ENCODE peak calls at places on chromosomes 1 and 21, in four cellular contexts. M is stimulated activated CD4-positive, alpha-beta T cell treated with anti-CD3 and anti-CD28 coated beads, Interleukin-15, amount 100 ng/mL, for 1 hour; H is anterior cingulate cortex; D is activated naive CD4-positive, alpha-beta T cell treated with anti-CD3 and anti-CD28 coated beads, Interleukin-2, amount 50 U/mL, for 16 hours. J is an unnamed sample.

GRCh38 chr1:54328117-54328636 is 78.0 kb downstream of the SSBP3 start:
- DNase-seq in M (no peak), H (no peak), D (no peak), J (no peak)

GRCh38 chr21:43864806-43865470 is at the start of gene AGPAT3:
- DNase-seq in M (no peak), H (no peak), D (peak; percentile 52), J (no peak)

GRCh38 chr1:182633657-182634281 is 29.6 kb upstream of the RGS16 start:
- DNase-seq in M (no peak), H (no peak), D (no peak), J (no peak)

GRCh38 chr21:45306832-45307571 is 19.3 kb upstream of the POFUT2 start:
- DNase-seq in M (no peak), H (peak; percentile 96), D (peak; percentile 8), J (no peak)

GRCh38 chr1:229859026-229859425 is 208.0 kb upstream of the GALNT2 start:
- DNase-seq in M (no peak), H (peak; percentile 34), D (no peak), J (no peak)

GRCh38 chr1:44454704-44455103 is 49.6 kb downstream of the RNF220 start:
- DNase-seq in M (no peak), H (no peak), D (no peak), J (no peak)

GRCh38 chr1:19639999-19640362 is 4.1 kb upstream of the NBL1 start:
- DNase-seq in M (no peak), H (no peak), D (no peak), J (no peak)

GRCh38 chr1:59316497-59317128 is 19.7 kb downstream of the FGGY start:
- DNase-seq in M (no peak), H (no peak), D (no peak), J (no peak)

GRCh38 chr1:1122078-1122811 is 6.4 kb upstream of the C1orf159 start:
- DNase-seq in M (peak; percentile 80), H (peak; percentile 63), D (peak; percentile 87), J (peak; percentile 86)

GRCh38 chr1:36771678-36772284 is 262.5 kb downstream of the GRIK3 start:
- DNase-seq in M (no peak), H (no peak), D (no peak), J (no peak)

GRCh38 chr1:33096358-33097005 is 15.5 kb downstream of the AZIN2 start:
- DNase-seq in M (no peak), H (no peak), D (no peak), J (no peak)

GRCh38 chr1:59057211-59057694 is 239.6 kb upstream of the FGGY start:
- DNase-seq in M (no peak), H (no peak), D (no peak), J (peak; percentile 62)

GRCh38 chr1:64038965-64039926 is 164.2 kb upstream of the UBE2U start:
- DNase-seq in M (no peak), H (peak; percentile 53), D (no peak), J (peak; percentile 47)

GRCh38 chr1:37719572-37720195 is 27.4 kb downstream of the CDCA8 start:
- DNase-seq in M (no peak), H (no peak), D (no peak), J (no peak)

GRCh38 chr1:101002551-101002950 is 23.0 kb downstream of the DPH5 start:
- DNase-seq in M (no peak), H (no peak), D (no peak), J (no peak)

GRCh38 chr1:5889462-5889861 is 102.8 kb downstream of the NPHP4 start:
- DNase-seq in M (no peak), H (no peak), D (no peak), J (no peak)

GRCh38 chr1:199161766-199162303 is 523.0 kb downstream of the PTPRC start:
- DNase-seq in M (no peak), H (no peak), D (no peak), J (no peak)

GRCh38 chr21:45158491-45159423 is 84.4 kb downstream of the ADARB1 start:
- DNase-seq in M (no peak), H (no peak), D (no peak), J (no peak)

GRCh38 chr1:11878891-11879190 is 20.1 kb upstream of the NPPB start:
- DNase-seq in M (no peak), H (no peak), D (no peak), J (no peak)

GRCh38 chr1:1618396-1619068 is 3.2 kb downstream of the MIB2 start:
- DNase-seq in M (no peak), H (no peak), D (no peak), J (peak; percentile 16)

GRCh38 chr1:110235839-110236682 is 25.9 kb downstream of the KCNC4 start:
- DNase-seq in M (no peak), H (no peak), D (peak; percentile 45), J (no peak)

GRCh38 chr1:241998412-241998921 is 431 bp downstream of the MAP1LC3C start:
- DNase-seq in M (peak; percentile 2), H (peak; percentile 20), D (peak; percentile 54), J (no peak)

GRCh38 chr21:42010507-42011493 is 640 bp upstream of the ZBTB21 start:
- DNase-seq in M (peak; percentile 8), H (no peak), D (peak; percentile 30), J (no peak)

GRCh38 chr1:235073331-235073967 is 55.2 kb downstream of the TOMM20 start:
- DNase-seq in M (no peak), H (peak; percentile 67), D (no peak), J (no peak)

GRCh38 chr1:31259746-31260145 is 20.1 kb upstream of the NKAIN1 start:
- DNase-seq in M (no peak), H (no peak), D (no peak), J (no peak)

GRCh38 chr21:38241029-38241740 is 15.6 kb upstream of the KCNJ15 start:
- DNase-seq in M (no peak), H (no peak), D (no peak), J (no peak)

GRCh38 chr1:196861429-196861828 is 26.4 kb upstream of the CFHR4 start:
- DNase-seq in M (no peak), H (no peak), D (no peak), J (no peak)

J was measured in mesothelial cell of epicardium.